ENCODE peak calls at places on chromosomes 1 and 21, in seven cellular contexts. M is body of pancreas; P is aorta; H is left ventricle myocardium inferior; Q is endothelial cell of umbilical vein; I is effector memory CD4-positive, alpha-beta T cell; U is fibroblast of lung. B is an unnamed sample.

GRCh38 chr1:162846256-162847212 is 14.4 kb downstream of the CCDC190 start:
- DNase-seq in P (no peak), U (peak; percentile 87), I (no peak), M (no peak), H (no peak), Q (no peak), B (peak; percentile 30)

GRCh38 chr1:4601986-4602385 is 52.4 kb upstream of the AJAP1 start:
- DNase-seq in I (no peak), H (no peak), M (no peak), P (no peak), Q (no peak), U (no peak), B (no peak)

GRCh38 chr1:14929547-14930223 is 223.9 kb upstream of the TMEM51 start:
- DNase-seq in P (no peak), U (peak; percentile 72), H (no peak), I (no peak), M (peak; percentile 32), Q (no peak), B (no peak)

GRCh38 chr1:157249326-157249725 is 111.1 kb upstream of the ETV3 start:
- DNase-seq in P (no peak), I (no peak), M (no peak), H (no peak), Q (peak; percentile 4), U (no peak), B (no peak)

GRCh38 chr1:36123357-36123756 is 1.7 kb downstream of the COL8A2 start:
- DNase-seq in H (no peak), U (peak; percentile 39), Q (no peak), P (no peak), I (no peak), M (no peak), B (no peak)

GRCh38 chr1:64934115-64934880 is 32.1 kb downstream of the JAK1 start:
- DNase-seq in P (no peak), M (no peak), Q (peak; percentile 36), I (no peak), H (no peak), U (peak; percentile 85), B (peak; percentile 56)

GRCh38 chr1:39609618-39610331 is 29.7 kb downstream of the HEYL start:
- DNase-seq in Q (peak; percentile 30), U (peak; percentile 27), H (peak; percentile 82), I (peak; percentile 33), P (peak; percentile 92), M (peak; percentile 60), B (no peak)

GRCh38 chr1:172414331-172414730 is 6.2 kb upstream of the C1orf105 start:
- DNase-seq in H (no peak), P (no peak), I (no peak), U (peak; percentile 63), M (no peak), Q (no peak), B (no peak)

GRCh38 chr1:235802901-235803423 is 63.7 kb downstream of the LYST start:
- DNase-seq in M (no peak), H (no peak), P (no peak), Q (no peak), I (no peak), U (no peak), B (no peak)

GRCh38 chr1:78676347-78676982 is 26.8 kb downstream of the IFI44 start:
- DNase-seq in Q (peak; percentile 70), P (no peak), H (no peak), I (no peak), U (peak; percentile 62), M (peak; percentile 67), B (peak; percentile 41)

GRCh38 chr1:153655333-153655732 is 3.2 kb upstream of the SNAPIN start:
- DNase-seq in H (no peak), Q (no peak), U (no peak), M (no peak), I (no peak), P (peak; percentile 14), B (no peak)

GRCh38 chr1:184708084-184708676 is 46.5 kb downstream of the EDEM3 start:
- DNase-seq in U (no peak), H (no peak), P (no peak), I (no peak), Q (no peak), M (no peak), B (no peak)

GRCh38 chr1:160550572-160551034 is 27.5 kb upstream of the SLAMF6 start:
- DNase-seq in I (no peak), H (no peak), U (no peak), P (no peak), M (peak; percentile 20), Q (no peak), B (no peak)

GRCh38 chr1:230163205-230163604 is 96.2 kb downstream of the GALNT2 start:
- DNase-seq in U (peak; percentile 85), H (no peak), Q (no peak), M (no peak), I (no peak), P (no peak), B (no peak)

GRCh38 chr1:226734611-226735153 is 4.4 kb downstream of the ITPKB start:
- DNase-seq in M (no peak), I (no peak), P (no peak), H (no peak), U (no peak), Q (no peak), B (no peak)

GRCh38 chr1:172717722-172718455 is 59.0 kb downstream of the FASLG start:
- DNase-seq in I (no peak), P (no peak), H (no peak), M (no peak), U (peak; percentile 49), Q (no peak), B (no peak)

GRCh38 chr1:231808990-231809389 is 182.4 kb downstream of the DISC1 start:
- DNase-seq in Q (peak; percentile 42), I (no peak), U (peak; percentile 80), H (no peak), P (no peak), M (no peak), B (no peak)

GRCh38 chr1:15959847-15960446 is 16.0 kb downstream of the ZBTB17 start:
- DNase-seq in Q (peak; percentile 24), H (no peak), I (no peak), U (no peak), P (no peak), M (no peak), B (no peak)

GRCh38 chr21:43361127-43361492 is 65.8 kb downstream of the SIK1 start:
- DNase-seq in P (no peak), I (no peak), Q (no peak), H (peak; percentile 58), M (no peak), U (no peak), B (no peak)

GRCh38 chr1:47416319-47417128 is 439 bp downstream of the FOXE3 start:
- DNase-seq in M (no peak), I (no peak), H (no peak), U (no peak), P (peak; percentile 76), Q (peak; percentile 6), B (no peak)

GRCh38 chr1:171814692-171815091 is 26.6 kb upstream of the DNM3 start:
- DNase-seq in Q (no peak), U (peak; percentile 89), M (no peak), P (no peak), H (no peak), I (no peak), B (peak; percentile 32)

GRCh38 chr1:67347688-67348472 is 40.2 kb downstream of the IL12RB2 start:
- DNase-seq in Q (peak; percentile 57), M (peak; percentile 39), H (peak; percentile 20), U (peak; percentile 77), I (no peak), P (no peak), B (no peak)

GRCh38 chr1:187931781-187932180 is 1103.0 kb downstream of the PLA2G4A start:
- DNase-seq in P (no peak), Q (no peak), M (no peak), H (no peak), I (no peak), U (no peak), B (no peak)

GRCh38 chr1:91781371-91781825 is 104.6 kb downstream of the TGFBR3 start:
- DNase-seq in P (no peak), U (peak; percentile 82), M (no peak), I (no peak), Q (peak; percentile 94), H (no peak), B (peak; percentile 68)

GRCh38 chr1:5502310-5503194 is 489.7 kb downstream of the NPHP4 start:
- DNase-seq in P (peak; percentile 51), I (no peak), M (no peak), Q (no peak), H (no peak), U (peak; percentile 1), B (no peak)

GRCh38 chr1:199751962-199752687 is 275.4 kb upstream of the NR5A2 start:
- DNase-seq in I (no peak), H (no peak), U (no peak), P (no peak), M (no peak), Q (no peak), B (no peak)
- H3K4me3 ChIP-seq in I (no peak overlapping the region), H (no peak overlapping the region), U (no peak overlapping the region), P (no peak overlapping the region), M (no peak overlapping the region), Q (no peak overlapping the region), B (no peak overlapping the region)

DNA sequence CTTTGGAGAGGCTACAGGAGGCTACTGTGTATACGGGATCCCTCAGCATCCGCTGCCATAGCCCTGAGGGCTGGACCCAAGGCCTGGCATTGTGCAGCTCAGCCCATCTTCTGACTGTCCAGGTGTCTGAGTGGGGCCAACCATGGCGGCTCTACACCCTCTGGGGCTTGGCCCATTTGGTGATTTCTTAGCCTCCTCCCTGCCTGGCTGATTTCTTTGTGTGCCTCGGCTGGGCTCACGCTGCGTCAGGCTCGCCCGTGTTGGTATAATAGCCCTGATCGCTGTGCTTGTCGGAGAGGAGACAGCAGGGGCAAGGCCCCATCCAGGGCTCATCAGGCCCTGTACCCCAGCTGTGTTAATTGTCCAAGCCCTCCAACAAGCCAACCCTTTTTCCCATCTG is 44.0 kb downstream of the NAV1 start:
- DNase-seq in H (no peak), P (no peak), M (no peak), I (no peak), U (no peak), Q (no peak), B (no peak)
- H3K27ac ChIP-seq in H (peak overlapping the region; percentile 28), P (no peak overlapping the region), M (no peak overlapping the region), I (no peak overlapping the region), U (peak overlapping the region; percentile 49), Q (no peak overlapping the region), B (peak overlapping the region; percentile 70)

GRCh38 chr21:19607983-19608668 is 1204.5 kb upstream of the TMPRSS15 start:
- DNase-seq in P (no peak), Q (no peak), I (no peak), M (peak; percentile 19), U (no peak), H (no peak), B (no peak)
- H3K9me3 ChIP-seq in P (no peaks in the 10 kb centered on the region), Q (no peaks in the 10 kb centered on the region), I (no peaks in the 10 kb centered on the region), M (no peaks in the 10 kb centered on the region), U (no peaks in the 10 kb centered on the region), H (no peaks in the 10 kb centered on the region), B (peaks cover 8% of the 10 kb centered on the region)

GRCh38 chr1:108831225-108831624 is 25.7 kb downstream of the AKNAD1 start:
- DNase-seq in Q (peak; percentile 85), M (no peak), H (no peak), U (peak; percentile 67), P (no peak), I (no peak), B (no peak)

GRCh38 chr1:108829498-108829916 is 27.4 kb downstream of the AKNAD1 start:
- DNase-seq in H (no peak), M (no peak), Q (peak; percentile 38), I (no peak), U (peak; percentile 68), P (no peak), B (no peak)

GRCh38 chr1:108832929-108833328 is 24.0 kb downstream of the AKNAD1 start:
- DNase-seq in I (no peak), M (no peak), P (no peak), U (no peak), H (no peak), Q (no peak), B (no peak)

GRCh38 chr1:108828074-108828961 is 28.6 kb downstream of the AKNAD1 start:
- DNase-seq in H (peak; percentile 70), U (peak; percentile 72), M (peak; percentile 79), P (peak; percentile 90), Q (peak; percentile 70), I (peak; percentile 34), B (no peak)

GRCh38 chr1:108830119-108831008 is 26.5 kb downstream of the AKNAD1 start:
- DNase-seq in I (no peak), U (peak; percentile 98), M (peak; percentile 40), Q (peak; percentile 94), P (peak; percentile 92), H (peak; percentile 83), B (peak; percentile 89)
- H3K4me3 ChIP-seq in I (no peak overlapping the region), U (peak overlapping the region; percentile 32), M (no peak overlapping the region), Q (peak overlapping the region; percentile 28), P (no peak overlapping the region), H (peak overlapping the region; percentile 22), B (peak overlapping the region; percentile 48)